ENCODE peak calls at places on chromosomes 7 and 10, in six cellular contexts. N is osteoblast, W is GM12865, E is GM12878, M is prostate gland, J is choroid plexus epithelial cell. R is an unnamed sample.
A peak's percentile ranks its signal among the peaks of the same experiment; 100 is the strongest.

GRCh38 chr7:27174077-27175004 is at the start of gene HOXA10:
- DNase-seq in N (peak; percentile 90), W (no peak), E (no peak), M (peak; percentile 66), J (no peak), R (no peak)

GRCh38 chr10:1142596-1142995 is 86.4 kb downstream of the WDR37 start:
- DNase-seq in N (peak; percentile 63), W (no peak), E (no peak), M (no peak), J (peak; percentile 4), R (peak; percentile 5)

GRCh38 chr10:8214587-8214986 is 160.1 kb downstream of the GATA3 start:
- DNase-seq in N (no peak), W (no peak), E (no peak), M (no peak), J (no peak), R (peak; percentile 27)

GRCh38 chr7:131959106-131959812 is 402.8 kb upstream of the PODXL start:
- DNase-seq in N (no peak), W (no peak), E (no peak), M (no peak), J (no peak), R (no peak)

GRCh38 chr7:148442933-148443332 is 147.6 kb upstream of the C7orf33 start:
- DNase-seq in N (peak; percentile 74), W (no peak), E (no peak), M (no peak), J (no peak), R (no peak)

GRCh38 chr10:32459072-32459703 is 13.2 kb downstream of the CCDC7 start:
- DNase-seq in N (no peak), W (no peak), E (no peak), M (no peak), J (no peak), R (no peak)

GRCh38 chr10:16803464-16803863 is 13.8 kb downstream of the RSU1 start:
- DNase-seq in N (no peak), W (no peak), E (no peak), M (no peak), J (no peak), R (no peak)

GRCh38 chr7:253491-254336 is 36.3 kb upstream of the FOXL3 start:
- DNase-seq in N (peak; percentile 83), W (no peak), E (no peak), M (peak; percentile 44), J (no peak), R (no peak)

GRCh38 chr7:28806841-28807240 is 151.3 kb downstream of the TRIL start:
- DNase-seq in N (no peak), W (no peak), E (no peak), M (no peak), J (peak; percentile 11), R (peak; percentile 38)

GRCh38 chr7:16479587-16479986 is 14.0 kb upstream of the SOSTDC1 start:
- DNase-seq in N (no peak), W (no peak), E (no peak), M (no peak), J (peak; percentile 15), R (no peak)

GRCh38 chr10:100733319-100733718 is 12.1 kb upstream of the PAX2 start:
- DNase-seq in N (no peak), W (peak; percentile 38), E (no peak), M (no peak), J (no peak), R (no peak)

GRCh38 chr7:120996333-120996982 is 7.9 kb downstream of the CPED1 start:
- DNase-seq in N (no peak), W (peak; percentile 34), E (no peak), M (peak; percentile 74), J (peak; percentile 95), R (peak; percentile 89)

GRCh38 chr10:31757374-31757773 is 171.3 kb downstream of the ARHGAP12 start:
- DNase-seq in N (peak; percentile 55), W (no peak), E (no peak), M (no peak), J (no peak), R (no peak)

GRCh38 chr7:40428421-40428820 is 293.6 kb downstream of the SUGCT start:
- DNase-seq in N (no peak), W (no peak), E (no peak), M (no peak), J (no peak), R (no peak)

GRCh38 chr10:121261665-121262064 is 336.6 kb downstream of the FGFR2 start:
- DNase-seq in N (no peak), W (no peak), E (no peak), M (no peak), J (no peak), R (no peak)

GRCh38 chr10:87541114-87541513 is 36.4 kb downstream of the MINPP1 start:
- DNase-seq in N (peak; percentile 73), W (no peak), E (no peak), M (no peak), J (peak; percentile 48), R (peak; percentile 25)

DNA sequence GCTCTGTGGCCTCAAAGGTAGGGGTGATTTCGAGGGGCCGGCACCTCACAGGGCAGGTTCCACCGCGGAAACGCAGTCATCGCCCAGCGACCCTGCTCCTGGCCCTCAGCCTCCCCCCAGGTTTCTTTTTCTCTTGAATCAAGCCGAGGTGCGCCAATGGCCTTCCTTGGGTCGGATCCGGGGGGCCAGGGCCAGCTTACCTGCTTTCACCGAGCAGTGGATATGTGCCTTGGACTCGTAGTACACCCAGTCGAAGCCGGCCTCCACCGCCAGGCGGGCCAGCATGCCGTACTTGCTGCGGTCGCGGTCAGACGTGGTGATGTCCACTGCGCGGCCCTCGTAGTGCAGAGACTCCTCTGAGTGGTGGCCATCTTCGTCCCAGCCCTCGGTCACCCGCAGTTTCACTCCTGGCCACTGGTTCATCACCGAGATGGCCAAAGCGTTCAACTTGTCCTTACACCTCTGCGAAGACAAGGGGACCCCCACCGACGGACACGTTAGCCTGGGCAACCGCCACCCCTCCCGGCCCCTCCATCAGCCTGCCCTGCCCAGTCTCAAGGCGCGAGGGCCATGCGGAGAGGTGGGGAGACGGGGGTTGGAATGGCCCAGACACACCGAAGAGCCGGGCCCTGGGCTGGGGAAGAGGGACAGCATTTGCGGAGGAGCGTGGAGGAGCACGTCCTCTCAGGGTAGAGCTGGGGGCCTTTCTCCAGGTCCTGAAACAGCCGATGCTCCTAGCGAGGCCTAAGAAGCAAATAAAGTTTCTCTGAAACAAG is 6.0 kb downstream of the SHH start:
- DNase-seq in N (peak; percentile 91), W (no peak), E (no peak), M (no peak), J (peak; percentile 27), R (no peak)
- H3K4me3 ChIP-seq in N (peak overlapping the region; percentile 63), W (no peak overlapping the region), E (no peak overlapping the region), M (no peak overlapping the region), J (peak overlapping the region; percentile 50), R (no peak overlapping the region)

DNA sequence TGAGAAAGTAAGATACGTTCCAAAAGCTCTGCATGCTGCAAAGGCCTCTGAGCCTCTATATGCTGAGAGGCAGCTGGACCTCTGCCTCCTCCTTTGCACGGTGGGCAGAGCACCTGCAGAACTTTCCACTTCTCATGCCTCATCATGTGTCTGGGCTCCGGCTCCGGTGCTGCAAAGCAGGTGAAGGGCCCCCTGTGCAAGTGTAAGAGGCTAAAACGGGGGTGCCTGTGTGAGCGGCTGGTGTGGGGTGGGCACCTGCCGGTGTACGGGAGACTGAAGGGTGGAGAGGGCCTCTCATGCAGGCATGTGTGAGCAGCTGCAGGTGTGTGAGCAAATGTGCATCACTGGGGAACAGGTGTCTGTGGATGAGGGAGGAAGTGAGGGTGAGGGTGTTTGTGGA is 121.0 kb downstream of the KCNMA1 start:
- DNase-seq in N (no peak), W (no peak), E (no peak), M (no peak), J (no peak), R (no peak)
- TF ChIP-seq CTCF in N (no peak), W (no peak), E (no peak), M (no peak), J (no peak), R (no peak)

GRCh38 chr7:11345621-11346020 is 371.9 kb downstream of the PHF14 start:
- DNase-seq in N (no peak), W (no peak), E (no peak), M (no peak), J (peak; percentile 42), R (no peak)

GRCh38 chr7:11341285-11341944 is 367.7 kb downstream of the PHF14 start:
- DNase-seq in N (no peak), W (peak; percentile 48), E (no peak), M (peak; percentile 8), J (peak; percentile 73), R (peak; percentile 32)

GRCh38 chr7:11346312-11346711 is 372.6 kb downstream of the PHF14 start:
- DNase-seq in N (no peak), W (no peak), E (no peak), M (no peak), J (no peak), R (no peak)

GRCh38 chr7:11343136-11343535 is 369.5 kb downstream of the PHF14 start:
- DNase-seq in N (no peak), W (no peak), E (no peak), M (no peak), J (no peak), R (no peak)

DNA sequence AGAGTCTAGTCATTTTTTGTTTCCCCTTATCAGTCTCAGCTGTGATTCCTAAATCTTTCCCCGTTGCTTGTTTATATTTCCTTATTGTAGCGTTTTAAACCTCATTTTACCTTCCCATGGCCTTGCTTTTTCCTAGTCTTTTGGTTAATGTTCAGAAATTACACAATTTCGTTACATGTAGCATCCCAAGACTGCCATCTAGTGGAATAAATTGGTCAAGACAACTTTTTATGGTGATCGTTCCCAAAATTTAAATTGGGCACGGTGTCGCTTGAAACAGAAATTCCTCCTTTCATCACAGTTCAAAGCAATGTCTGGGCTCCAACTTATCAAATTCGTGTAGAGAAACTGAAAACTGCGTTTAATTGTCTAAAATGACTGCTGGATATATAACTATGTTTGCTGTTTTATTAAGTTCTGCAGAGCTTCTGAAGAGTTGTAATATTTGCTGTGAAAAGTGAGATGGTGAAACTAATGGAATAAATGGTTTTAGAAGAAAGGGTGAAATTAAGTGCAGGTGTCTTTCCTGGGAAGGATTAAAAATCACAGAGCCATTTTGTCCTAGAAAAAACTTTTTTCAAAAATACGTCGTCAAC is 370.2 kb downstream of the PHF14 start:
- DNase-seq in N (no peak), W (peak; percentile 52), E (no peak), M (peak; percentile 5), J (peak; percentile 60), R (peak; percentile 44)
- H3K4me3 ChIP-seq in N (no peak overlapping the region), W (no peak overlapping the region), E (no peak overlapping the region), M (no peak overlapping the region), J (no peak overlapping the region), R (no peak overlapping the region)

GRCh38 chr7:84982199-84982598 is 204.7 kb downstream of the SEMA3D start:
- DNase-seq in N (no peak), W (no peak), E (no peak), M (no peak), J (no peak), R (no peak)

GRCh38 chr7:84981038-84981601 is 205.7 kb downstream of the SEMA3D start:
- DNase-seq in N (no peak), W (no peak), E (no peak), M (no peak), J (no peak), R (peak; percentile 7)

DNA sequence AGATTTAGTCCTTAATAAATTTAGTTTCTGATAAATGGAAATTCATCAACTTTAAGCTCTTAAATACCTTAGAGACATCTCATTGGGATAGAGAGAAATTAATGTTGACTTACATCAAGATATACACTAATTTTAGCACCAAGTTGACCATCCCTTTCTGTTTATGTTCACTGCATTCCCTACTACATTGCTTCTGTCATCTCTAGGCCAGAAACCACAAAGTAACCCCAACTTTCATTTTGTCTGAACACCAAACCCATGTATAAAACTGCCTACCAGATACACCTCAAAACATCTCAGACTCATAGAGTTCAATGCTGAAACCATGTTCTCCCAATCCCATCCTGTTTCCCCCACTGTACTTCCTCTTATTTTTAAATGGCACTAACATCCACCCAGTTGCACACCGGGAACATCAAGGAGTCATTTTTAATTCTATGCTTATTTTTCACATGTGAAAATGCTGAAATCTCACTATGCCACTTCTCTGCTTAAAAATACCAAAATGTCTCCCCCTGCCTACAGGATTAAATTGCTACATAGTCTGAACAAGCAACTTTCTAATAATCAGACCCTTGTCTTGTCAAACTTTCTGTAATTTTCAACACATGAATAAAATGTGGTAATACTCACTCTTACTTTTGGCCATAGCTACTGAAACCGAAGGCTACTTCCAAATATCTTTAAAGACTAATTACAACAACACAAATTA is 201.6 kb downstream of the SEMA3D start:
- DNase-seq in N (peak; percentile 30), W (no peak), E (no peak), M (no peak), J (peak; percentile 60), R (no peak)
- TF ChIP-seq CTCF in N (peak; percentile 28), W (no peak), E (no peak), M (no peak), J (peak; percentile 48), R (no peak)